ENCODE peak calls at places on chromosomes 4 and X, in seven cellular contexts. One of them, this sample, is unnamed.

GRCh38 chr4:120331486-120332281 is 265.0 kb upstream of the MAD2L1 start:
- DNase-seq in Kasumi-1: no peak
- DNase-seq in HFF-Myc: no peak
- DNase-seq in neural progenitor cell: no peak
- DNase-seq in naive thymus-derived CD4-positive, alpha-beta T cell: no peak
- DNase-seq in GM23248: no peak
- DNase-seq in NCI-H82: no peak
- DNase-seq in this sample: no peak

GRCh38 chr4:109005523-109005922 is 242.7 kb upstream of the ETNPPL start:
- DNase-seq in neural progenitor cell: no peak
- DNase-seq in Kasumi-1: peak; percentile 13
- DNase-seq in GM23248: peak; percentile 62
- DNase-seq in naive thymus-derived CD4-positive, alpha-beta T cell: no peak
- DNase-seq in HFF-Myc: no peak
- DNase-seq in NCI-H82: no peak
- DNase-seq in this sample: no peak

GRCh38 chrX:51144828-51145442 is 187.7 kb upstream of the NUDT10 start:
- DNase-seq in naive thymus-derived CD4-positive, alpha-beta T cell: no peak
- DNase-seq in neural progenitor cell: peak; percentile 76
- DNase-seq in GM23248: peak; percentile 37
- DNase-seq in NCI-H82: peak; percentile 73
- DNase-seq in Kasumi-1: peak; percentile 56
- DNase-seq in HFF-Myc: no peak
- DNase-seq in this sample: peak; percentile 22

GRCh38 chrX:65596270-65596669 is 61.7 kb upstream of the LAS1L start:
- DNase-seq in NCI-H82: no peak
- DNase-seq in GM23248: peak; percentile 78
- DNase-seq in HFF-Myc: no peak
- DNase-seq in neural progenitor cell: no peak
- DNase-seq in Kasumi-1: peak; percentile 34
- DNase-seq in naive thymus-derived CD4-positive, alpha-beta T cell: peak; percentile 68
- DNase-seq in this sample: peak; percentile 65

GRCh38 chr4:110484767-110485166 is 8.8 kb downstream of the ENPEP start:
- DNase-seq in GM23248: peak; percentile 95
- DNase-seq in neural progenitor cell: no peak
- DNase-seq in naive thymus-derived CD4-positive, alpha-beta T cell: no peak
- DNase-seq in Kasumi-1: peak; percentile 16
- DNase-seq in NCI-H82: no peak
- DNase-seq in HFF-Myc: peak; percentile 57
- DNase-seq in this sample: no peak

GRCh38 chrX:117843749-117844148 is 272.9 kb downstream of the KLHL13 start:
- DNase-seq in Kasumi-1: no peak
- DNase-seq in NCI-H82: no peak
- DNase-seq in neural progenitor cell: no peak
- DNase-seq in naive thymus-derived CD4-positive, alpha-beta T cell: no peak
- DNase-seq in GM23248: no peak
- DNase-seq in HFF-Myc: no peak
- DNase-seq in this sample: no peak

GRCh38 chrX:143632625-143633387 is 3.1 kb downstream of the SLITRK4 start:
- DNase-seq in naive thymus-derived CD4-positive, alpha-beta T cell: no peak
- DNase-seq in neural progenitor cell: peak; percentile 2
- DNase-seq in Kasumi-1: peak; percentile 49
- DNase-seq in GM23248: no peak
- DNase-seq in NCI-H82: peak; percentile 1
- DNase-seq in HFF-Myc: no peak
- DNase-seq in this sample: no peak

GRCh38 chr4:78331965-78332364 is 219.6 kb upstream of the ANXA3 start:
- DNase-seq in neural progenitor cell: no peak
- DNase-seq in naive thymus-derived CD4-positive, alpha-beta T cell: no peak
- DNase-seq in Kasumi-1: no peak
- DNase-seq in NCI-H82: no peak
- DNase-seq in HFF-Myc: no peak
- DNase-seq in GM23248: no peak
- DNase-seq in this sample: no peak

GRCh38 chrX:79170632-79171031 is 26.1 kb downstream of the GPR174 start:
- DNase-seq in HFF-Myc: no peak
- DNase-seq in naive thymus-derived CD4-positive, alpha-beta T cell: no peak
- DNase-seq in GM23248: no peak
- DNase-seq in Kasumi-1: no peak
- DNase-seq in NCI-H82: no peak
- DNase-seq in neural progenitor cell: no peak
- DNase-seq in this sample: no peak

GRCh38 chr4:106690487-106690886 is 321.9 kb upstream of the GIMD1 start:
- DNase-seq in neural progenitor cell: no peak
- DNase-seq in Kasumi-1: peak; percentile 71
- DNase-seq in GM23248: peak; percentile 76
- DNase-seq in HFF-Myc: no peak
- DNase-seq in naive thymus-derived CD4-positive, alpha-beta T cell: no peak
- DNase-seq in NCI-H82: no peak
- DNase-seq in this sample: peak; percentile 34

GRCh38 chr4:169295822-169296221 is 25.1 kb upstream of the SH3RF1 start:
- DNase-seq in neural progenitor cell: no peak
- DNase-seq in Kasumi-1: no peak
- DNase-seq in NCI-H82: no peak
- DNase-seq in naive thymus-derived CD4-positive, alpha-beta T cell: no peak
- DNase-seq in GM23248: no peak
- DNase-seq in HFF-Myc: no peak
- DNase-seq in this sample: no peak

GRCh38 chrX:9586992-9587392 is 122.1 kb downstream of the TBL1X start:
- DNase-seq in GM23248: no peak
- DNase-seq in NCI-H82: no peak
- DNase-seq in naive thymus-derived CD4-positive, alpha-beta T cell: no peak
- DNase-seq in Kasumi-1: no peak
- DNase-seq in neural progenitor cell: peak; percentile 20
- DNase-seq in HFF-Myc: no peak
- DNase-seq in this sample: no peak

GRCh38 chrX:124028177-124028576 is 66.7 kb downstream of the STAG2 start:
- DNase-seq in HFF-Myc: no peak
- DNase-seq in NCI-H82: no peak
- DNase-seq in naive thymus-derived CD4-positive, alpha-beta T cell: no peak
- DNase-seq in GM23248: peak; percentile 65
- DNase-seq in neural progenitor cell: no peak
- DNase-seq in Kasumi-1: no peak
- DNase-seq in this sample: no peak

GRCh38 chr4:24885342-24885741 is 27.5 kb downstream of the CCDC149 start:
- DNase-seq in NCI-H82: no peak
- DNase-seq in naive thymus-derived CD4-positive, alpha-beta T cell: no peak
- DNase-seq in neural progenitor cell: no peak
- DNase-seq in GM23248: no peak
- DNase-seq in HFF-Myc: no peak
- DNase-seq in Kasumi-1: no peak
- DNase-seq in this sample: no peak

GRCh38 chr4:95742872-95743271 is 97.0 kb upstream of the PDHA2 start:
- DNase-seq in neural progenitor cell: no peak
- DNase-seq in naive thymus-derived CD4-positive, alpha-beta T cell: no peak
- DNase-seq in GM23248: no peak
- DNase-seq in Kasumi-1: no peak
- DNase-seq in HFF-Myc: no peak
- DNase-seq in NCI-H82: no peak
- DNase-seq in this sample: no peak

GRCh38 chrX:44903842-44904530 is 31.0 kb downstream of the KDM6A start:
- DNase-seq in Kasumi-1: no peak
- DNase-seq in GM23248: peak; percentile 3
- DNase-seq in naive thymus-derived CD4-positive, alpha-beta T cell: no peak
- DNase-seq in HFF-Myc: no peak
- DNase-seq in NCI-H82: no peak
- DNase-seq in neural progenitor cell: no peak
- DNase-seq in this sample: no peak

GRCh38 chr4:113474017-113474416 is 287.5 kb downstream of the CAMK2D start:
- DNase-seq in NCI-H82: no peak
- DNase-seq in naive thymus-derived CD4-positive, alpha-beta T cell: no peak
- DNase-seq in neural progenitor cell: no peak
- DNase-seq in Kasumi-1: no peak
- DNase-seq in GM23248: peak; percentile 97
- DNase-seq in HFF-Myc: no peak
- DNase-seq in this sample: no peak

GRCh38 chrX:136041254-136041812 is 56.1 kb downstream of the SLC9A6 start:
- DNase-seq in naive thymus-derived CD4-positive, alpha-beta T cell: no peak
- DNase-seq in GM23248: no peak
- DNase-seq in neural progenitor cell: no peak
- DNase-seq in NCI-H82: no peak
- DNase-seq in Kasumi-1: no peak
- DNase-seq in HFF-Myc: no peak
- DNase-seq in this sample: no peak

GRCh38 chr4:184437988-184438774 is 36.2 kb downstream of the IRF2 start:
- DNase-seq in NCI-H82: peak; percentile 9
- DNase-seq in naive thymus-derived CD4-positive, alpha-beta T cell: no peak
- DNase-seq in neural progenitor cell: no peak
- DNase-seq in HFF-Myc: no peak
- DNase-seq in Kasumi-1: peak; percentile 44
- DNase-seq in GM23248: no peak
- DNase-seq in this sample: no peak

GRCh38 chrX:74346124-74346523 is 42.1 kb downstream of the ZCCHC13 start:
- DNase-seq in NCI-H82: no peak
- DNase-seq in Kasumi-1: no peak
- DNase-seq in HFF-Myc: no peak
- DNase-seq in neural progenitor cell: no peak
- DNase-seq in GM23248: no peak
- DNase-seq in naive thymus-derived CD4-positive, alpha-beta T cell: no peak
- DNase-seq in this sample: no peak

GRCh38 chr4:123349401-123350190 is 47.0 kb upstream of the SPRY1 start:
- DNase-seq in GM23248: no peak
- DNase-seq in Kasumi-1: no peak
- DNase-seq in neural progenitor cell: peak; percentile 44
- DNase-seq in naive thymus-derived CD4-positive, alpha-beta T cell: no peak
- DNase-seq in HFF-Myc: no peak
- DNase-seq in NCI-H82: no peak
- DNase-seq in this sample: no peak

GRCh38 chr4:140640150-140640748 is 71.5 kb upstream of the UCP1 start:
- DNase-seq in NCI-H82: no peak
- DNase-seq in neural progenitor cell: no peak
- DNase-seq in GM23248: no peak
- DNase-seq in naive thymus-derived CD4-positive, alpha-beta T cell: no peak
- DNase-seq in HFF-Myc: no peak
- DNase-seq in Kasumi-1: no peak
- DNase-seq in this sample: no peak

GRCh38 chrX:113260474-113260873 is 419.8 kb upstream of the AMOT start:
- DNase-seq in GM23248: peak; percentile 7
- DNase-seq in neural progenitor cell: peak; percentile 8
- DNase-seq in NCI-H82: peak; percentile 6
- DNase-seq in Kasumi-1: peak; percentile 0
- DNase-seq in HFF-Myc: no peak
- DNase-seq in naive thymus-derived CD4-positive, alpha-beta T cell: no peak
- DNase-seq in this sample: no peak

GRCh38 chrX:2500681-2501151 is at the start of the genes DHRSX and ZBED1:
- DNase-seq in Kasumi-1: no peak
- DNase-seq in GM23248: peak; percentile 73
- DNase-seq in HFF-Myc: no peak
- DNase-seq in naive thymus-derived CD4-positive, alpha-beta T cell: peak; percentile 17
- DNase-seq in neural progenitor cell: peak; percentile 84
- DNase-seq in NCI-H82: no peak
- DNase-seq in this sample: peak; percentile 67

GRCh38 chrX:13087322-13088154 is 43.1 kb upstream of the FAM9C start:
- DNase-seq in neural progenitor cell: no peak
- DNase-seq in GM23248: no peak
- DNase-seq in naive thymus-derived CD4-positive, alpha-beta T cell: peak; percentile 86
- DNase-seq in Kasumi-1: peak; percentile 77
- DNase-seq in HFF-Myc: no peak
- DNase-seq in NCI-H82: no peak
- DNase-seq in this sample: peak; percentile 87

GRCh38 chr4:106140601-106141000 is 175.4 kb downstream of the TBCK start:
- DNase-seq in neural progenitor cell: no peak
- DNase-seq in Kasumi-1: peak; percentile 25
- DNase-seq in naive thymus-derived CD4-positive, alpha-beta T cell: no peak
- DNase-seq in NCI-H82: no peak
- DNase-seq in HFF-Myc: no peak
- DNase-seq in GM23248: peak; percentile 1
- DNase-seq in this sample: no peak

GRCh38 chrX:39726810-39727209 is 370.9 kb downstream of the BCOR start:
- DNase-seq in Kasumi-1: no peak
- DNase-seq in GM23248: peak; percentile 74
- DNase-seq in naive thymus-derived CD4-positive, alpha-beta T cell: no peak
- DNase-seq in HFF-Myc: peak; percentile 50
- DNase-seq in NCI-H82: peak; percentile 80
- DNase-seq in neural progenitor cell: no peak
- DNase-seq in this sample: no peak

GRCh38 chrX:122184791-122185190 is 999.3 kb upstream of the GRIA3 start:
- DNase-seq in neural progenitor cell: no peak
- DNase-seq in NCI-H82: no peak
- DNase-seq in HFF-Myc: no peak
- DNase-seq in Kasumi-1: no peak
- DNase-seq in GM23248: no peak
- DNase-seq in naive thymus-derived CD4-positive, alpha-beta T cell: no peak
- DNase-seq in this sample: no peak

GRCh38 chr4:127967141-127967775 is 2.1 kb downstream of the ABHD18 start:
- DNase-seq in naive thymus-derived CD4-positive, alpha-beta T cell: no peak
- DNase-seq in GM23248: no peak
- DNase-seq in NCI-H82: peak; percentile 1
- DNase-seq in Kasumi-1: no peak
- DNase-seq in HFF-Myc: peak; percentile 22
- DNase-seq in neural progenitor cell: no peak
- DNase-seq in this sample: no peak

GRCh38 chr4:25312496-25313193 is at the start of gene ZCCHC4:
- DNase-seq in GM23248: peak; percentile 92
- DNase-seq in neural progenitor cell: peak; percentile 94
- DNase-seq in NCI-H82: peak; percentile 89
- DNase-seq in Kasumi-1: peak; percentile 85
- DNase-seq in naive thymus-derived CD4-positive, alpha-beta T cell: peak; percentile 83
- DNase-seq in HFF-Myc: peak; percentile 66
- DNase-seq in this sample: peak; percentile 92

GRCh38 chr4:148369919-148370318 is 72.3 kb downstream of the NR3C2 start:
- DNase-seq in NCI-H82: no peak
- DNase-seq in HFF-Myc: no peak
- DNase-seq in naive thymus-derived CD4-positive, alpha-beta T cell: no peak
- DNase-seq in GM23248: no peak
- DNase-seq in neural progenitor cell: no peak
- DNase-seq in Kasumi-1: no peak
- DNase-seq in this sample: no peak

GRCh38 chr4:26020083-26020668 is 106.2 kb downstream of the SMIM20 start:
- DNase-seq in HFF-Myc: no peak
- DNase-seq in neural progenitor cell: no peak
- DNase-seq in naive thymus-derived CD4-positive, alpha-beta T cell: no peak
- DNase-seq in Kasumi-1: no peak
- DNase-seq in NCI-H82: no peak
- DNase-seq in GM23248: peak; percentile 91
- DNase-seq in this sample: no peak

GRCh38 chr4:26361287-26361686 is 40.5 kb downstream of the RBPJ start:
- DNase-seq in NCI-H82: no peak
- DNase-seq in Kasumi-1: no peak
- DNase-seq in HFF-Myc: no peak
- DNase-seq in naive thymus-derived CD4-positive, alpha-beta T cell: no peak
- DNase-seq in neural progenitor cell: no peak
- DNase-seq in GM23248: no peak
- DNase-seq in this sample: no peak

GRCh38 chr4:46698891-46699290 is 210.2 kb downstream of the COX7B2 start:
- DNase-seq in HFF-Myc: no peak
- DNase-seq in GM23248: no peak
- DNase-seq in NCI-H82: no peak
- DNase-seq in Kasumi-1: no peak
- DNase-seq in naive thymus-derived CD4-positive, alpha-beta T cell: no peak
- DNase-seq in neural progenitor cell: no peak
- DNase-seq in this sample: no peak

GRCh38 chr4:54961357-54961975 is 163.9 kb downstream of the KDR start:
- DNase-seq in Kasumi-1: peak; percentile 98
- DNase-seq in HFF-Myc: peak; percentile 6
- DNase-seq in GM23248: peak; percentile 60
- DNase-seq in NCI-H82: peak; percentile 46
- DNase-seq in naive thymus-derived CD4-positive, alpha-beta T cell: no peak
- DNase-seq in neural progenitor cell: peak; percentile 55
- DNase-seq in this sample: no peak

GRCh38 chr4:101818362-101818761 is 27.8 kb downstream of the BANK1 start:
- DNase-seq in NCI-H82: no peak
- DNase-seq in GM23248: peak; percentile 45
- DNase-seq in HFF-Myc: no peak
- DNase-seq in Kasumi-1: peak; percentile 8
- DNase-seq in neural progenitor cell: no peak
- DNase-seq in naive thymus-derived CD4-positive, alpha-beta T cell: no peak
- DNase-seq in this sample: no peak

GRCh38 chr4:15852524-15852923 is 74.4 kb downstream of the CD38 start:
- DNase-seq in NCI-H82: no peak
- DNase-seq in Kasumi-1: no peak
- DNase-seq in neural progenitor cell: no peak
- DNase-seq in HFF-Myc: no peak
- DNase-seq in GM23248: peak; percentile 32
- DNase-seq in naive thymus-derived CD4-positive, alpha-beta T cell: no peak
- DNase-seq in this sample: no peak

GRCh38 chr4:125526420-125526819 is 211.7 kb downstream of the FAT4 start:
- DNase-seq in GM23248: peak; percentile 12
- DNase-seq in NCI-H82: no peak
- DNase-seq in neural progenitor cell: no peak
- DNase-seq in HFF-Myc: no peak
- DNase-seq in naive thymus-derived CD4-positive, alpha-beta T cell: no peak
- DNase-seq in Kasumi-1: no peak
- DNase-seq in this sample: no peak